ENCODE peak calls at places on chromosomes 2 and 18, in four cellular contexts. W is WTC11, Q is BJ, H is B cell. D is an unnamed sample.

GRCh38 chr2:174635015-174635593 is 37.5 kb upstream of the WIPF1 start:
- DNase-seq in W (no peak), Q (no peak), H (no peak), D (no peak)

GRCh38 chr18:8623549-8624106 is 14.4 kb downstream of the RAB12 start:
- DNase-seq in W (no peak), Q (no peak), H (peak; percentile 58), D (no peak)

GRCh38 chr2:64212801-64213321 is 68.6 kb upstream of the PELI1 start:
- DNase-seq in W (no peak), Q (no peak), H (no peak), D (peak; percentile 78)

GRCh38 chr18:9735879-9736278 is 27.8 kb downstream of the RAB31 start:
- DNase-seq in W (no peak), Q (no peak), H (no peak), D (no peak)

GRCh38 chr2:24866946-24867345 is 53.1 kb downstream of the ADCY3 start:
- DNase-seq in W (no peak), Q (no peak), H (no peak), D (no peak)

GRCh38 chr2:110955546-110955945 is 165.2 kb upstream of the BCL2L11 start:
- DNase-seq in W (no peak), Q (no peak), H (no peak), D (no peak)

GRCh38 chr2:188721231-188721630 is 252.9 kb upstream of the COL3A1 start:
- DNase-seq in W (no peak), Q (no peak), H (no peak), D (no peak)

GRCh38 chr2:148582679-148583511 is 61.7 kb upstream of the EPC2 start:
- DNase-seq in W (no peak), Q (no peak), H (no peak), D (no peak)

GRCh38 chr2:8019934-8020333 is 661.9 kb upstream of the ID2 start:
- DNase-seq in W (no peak), Q (no peak), H (no peak), D (no peak)

GRCh38 chr2:8018956-8019355 is 662.9 kb upstream of the ID2 start:
- DNase-seq in W (no peak), Q (no peak), H (no peak), D (no peak)

GRCh38 chr2:8024506-8024905 is 657.4 kb upstream of the ID2 start:
- DNase-seq in W (no peak), Q (no peak), H (no peak), D (no peak)

GRCh38 chr2:8023241-8023640 is 658.6 kb upstream of the ID2 start:
- DNase-seq in W (no peak), Q (no peak), H (no peak), D (no peak)

DNA sequence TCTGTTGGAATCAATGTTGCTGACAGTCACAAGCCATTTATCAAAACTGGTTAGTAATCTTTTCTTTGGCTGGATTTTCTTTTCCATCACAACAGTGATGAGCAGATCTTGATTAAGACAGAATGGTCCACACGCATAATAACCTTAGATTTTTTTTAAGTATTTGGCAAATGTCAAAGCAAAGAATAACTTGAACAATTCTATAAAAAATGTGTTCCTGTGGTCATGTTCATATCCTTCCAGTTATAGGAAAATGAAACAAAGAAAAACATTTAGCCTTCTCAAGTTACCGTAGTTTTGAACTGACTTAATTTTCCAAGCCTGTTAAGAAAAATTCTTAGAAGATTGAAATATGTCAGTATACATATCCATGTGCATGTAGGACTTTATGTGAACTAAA is 659.9 kb upstream of the ID2 start:
- DNase-seq in W (no peak), Q (no peak), H (no peak), D (no peak)
- TF ChIP-seq CTCF in W (no peak), Q (no peak), H (no peak), D (no peak)

DNA sequence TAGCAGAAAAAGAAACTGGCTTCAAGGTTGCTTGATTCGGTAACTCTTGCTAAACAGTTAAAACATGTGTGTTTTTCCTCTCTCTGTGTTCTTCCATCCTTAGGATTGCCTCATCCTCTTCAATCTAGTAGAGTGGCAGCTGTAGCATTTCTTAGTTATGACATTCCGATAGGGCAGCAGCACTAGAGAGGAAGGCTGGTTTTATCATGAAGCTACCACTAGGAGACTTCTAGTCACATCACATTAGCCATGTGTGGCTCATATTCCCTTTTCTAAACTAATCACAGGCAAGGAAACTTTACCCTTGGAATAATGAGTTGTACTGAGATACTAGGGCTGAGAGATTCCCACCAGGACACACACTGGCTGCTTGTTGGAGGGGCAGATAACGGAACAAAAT is 187.6 kb downstream of the DOK6 start:
- DNase-seq in W (no peak), Q (no peak), H (no peak), D (no peak)
- TF ChIP-seq CTCF in W (no peak), Q (no peak), H (no peak), D (no peak)

GRCh38 chr2:232632904-232633412 is 446 bp upstream of the EFHD1 start:
- DNase-seq in W (no peak), Q (peak; percentile 35), H (no peak), D (no peak)
- TF ChIP-seq CTCF in W (no peak), Q (no peak), H (no peak), D (no peak)

DNA sequence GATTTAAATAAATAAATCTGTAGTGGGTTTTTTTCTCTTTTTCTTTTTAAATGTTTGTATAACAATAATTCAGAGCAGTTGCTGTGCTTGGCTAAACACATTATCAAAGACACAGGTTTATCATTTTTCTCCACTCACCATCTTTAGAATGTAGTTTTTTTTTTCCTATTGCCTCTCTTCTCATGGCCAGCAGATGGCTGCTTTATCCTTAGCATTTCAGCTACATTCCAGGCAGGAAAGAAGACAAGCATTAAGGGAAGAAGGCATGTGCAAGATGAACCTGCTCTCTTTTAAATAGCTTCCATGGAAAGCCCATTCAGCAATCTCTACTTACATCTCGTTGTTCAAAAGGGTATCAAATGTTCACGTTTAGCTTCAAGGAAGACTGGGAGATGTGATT is 42.6 kb downstream of the ARHGAP15 start:
- DNase-seq in W (no peak), Q (no peak), H (no peak), D (no peak)
- TF ChIP-seq CTCF in W (no peak), Q (peak; percentile 43), H (no peak), D (no peak)

DNA sequence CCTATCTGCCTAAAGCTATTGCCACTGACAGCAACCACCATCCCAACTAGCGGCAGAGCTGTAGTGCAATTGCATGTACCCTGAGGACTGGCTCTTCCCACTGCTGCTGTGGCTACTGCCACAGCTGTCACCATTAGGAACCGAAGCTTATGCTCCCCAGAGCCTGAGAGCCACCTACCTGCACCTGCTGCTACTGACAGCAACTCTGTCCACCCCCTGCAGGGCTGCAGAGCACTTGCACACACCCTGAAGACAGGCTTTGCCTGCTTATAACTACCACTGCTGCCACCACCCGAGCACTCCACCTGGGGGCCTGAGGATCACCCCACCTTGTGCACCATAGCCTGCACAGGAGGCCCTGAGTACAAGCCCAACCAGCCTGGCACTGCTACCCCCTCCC is 217.6 kb upstream of the FOSL2 start:
- DNase-seq in W (peak; percentile 28), Q (no peak), H (no peak), D (no peak)
- TF ChIP-seq CTCF in W (no peak), Q (no peak), H (no peak), D (no peak)

GRCh38 chr2:152759290-152760072 is 41.1 kb downstream of the ARL6IP6 start:
- DNase-seq in W (no peak), Q (no peak), H (no peak), D (no peak)

GRCh38 chr2:152755029-152755428 is 36.6 kb downstream of the ARL6IP6 start:
- DNase-seq in W (peak; percentile 80), Q (no peak), H (peak; percentile 41), D (peak; percentile 13)
- TF ChIP-seq CTCF in W (peak; percentile 56), Q (peak; percentile 31), H (peak; percentile 27), D (peak; percentile 34)

GRCh38 chr2:109448946-109449788 is 164.6 kb downstream of the SEPTIN10 start:
- DNase-seq in W (no peak), Q (no peak), H (no peak), D (no peak)
- TF ChIP-seq CTCF in W (no peak), Q (no peak), H (no peak), D (no peak)

GRCh38 chr2:1415501-1415900 is 2.2 kb downstream of the TPO start:
- DNase-seq in W (no peak), Q (no peak), H (no peak), D (no peak)

GRCh38 chr2:1407950-1408695 is 5.1 kb upstream of the TPO start:
- DNase-seq in W (no peak), Q (no peak), H (no peak), D (no peak)

GRCh38 chr2:1413156-1413690 is at the start of gene TPO:
- DNase-seq in W (no peak), Q (no peak), H (no peak), D (no peak)

GRCh38 chr2:1414121-1414520 is 858 bp downstream of the TPO start:
- DNase-seq in W (no peak), Q (no peak), H (no peak), D (no peak)
- TF ChIP-seq CTCF in W (no peak), Q (no peak), H (no peak), D (no peak)

GRCh38 chr18:65567372-65567771 is 183.4 kb upstream of the CDH7 start:
- DNase-seq in W (no peak), Q (no peak), H (no peak), D (no peak)
- TF ChIP-seq CTCF in W (no peak), Q (no peak), H (no peak), D (no peak)

D was measured in activated CD8-positive, alpha-beta T cell treated with anti-CD3 and anti-CD28 coated beads for 36 hours.